ENCODE peak calls at places on chromosome 2, in five cellular contexts. V is sigmoid colon; E is stomach; G is CD4-positive, alpha-beta memory T cell; F is AG04450. P is an unnamed sample.

GRCh38 chr2:71122917-71123316 is 7.1 kb downstream of the MCEE start:
- DNase-seq in V (no peak), E (no peak), G (no peak), F (no peak), P (no peak)

GRCh38 chr2:27980242-27980641 is 89.7 kb downstream of the BABAM2 start:
- DNase-seq in V (no peak), E (no peak), G (no peak), F (no peak), P (no peak)

GRCh38 chr2:241272722-241273551 is 42.5 kb downstream of the HDLBP start:
- DNase-seq in V (peak; percentile 92), E (peak; percentile 74), G (peak; percentile 34), F (peak; percentile 20), P (peak; percentile 79)

GRCh38 chr2:96305979-96306308 is 598 bp upstream of the SNRNP200 start:
- DNase-seq in V (no peak), E (no peak), G (no peak), F (no peak), P (no peak)

GRCh38 chr2:181281206-181281832 is 175.9 kb upstream of the ITGA4 start:
- DNase-seq in V (no peak), E (no peak), G (peak; percentile 62), F (no peak), P (no peak)

GRCh38 chr2:169001116-169001815 is 29.9 kb downstream of the ABCB11 start:
- DNase-seq in V (no peak), E (no peak), G (no peak), F (no peak), P (no peak)

GRCh38 chr2:151716721-151717120 is 17.6 kb downstream of the NEB start:
- DNase-seq in V (no peak), E (no peak), G (no peak), F (no peak), P (no peak)

GRCh38 chr2:29920631-29921559 is 491 bp downstream of the ALK start:
- DNase-seq in V (no peak), E (no peak), G (no peak), F (no peak), P (no peak)

GRCh38 chr2:239777219-239777618 is 247.9 kb downstream of the NDUFA10 start:
- DNase-seq in V (peak; percentile 25), E (peak; percentile 17), G (no peak), F (no peak), P (no peak)

GRCh38 chr2:155223781-155224406 is 525.4 kb downstream of the KCNJ3 start:
- DNase-seq in V (no peak), E (no peak), G (no peak), F (no peak), P (no peak)

GRCh38 chr2:191245046-191245868 is at the start of gene MYO1B:
- DNase-seq in V (peak; percentile 68), E (peak; percentile 75), G (peak; percentile 39), F (peak; percentile 33), P (peak; percentile 76)

GRCh38 chr2:239291505-239292350 is 109.1 kb downstream of the HDAC4 start:
- DNase-seq in V (peak; percentile 61), E (no peak), G (no peak), F (no peak), P (peak; percentile 41)

GRCh38 chr2:240913810-240914644 is 7.9 kb downstream of the CROCC2 start:
- DNase-seq in V (peak; percentile 76), E (peak; percentile 70), G (peak; percentile 50), F (no peak), P (peak; percentile 75)

GRCh38 chr2:26333286-26333685 is 12.7 kb upstream of the SELENOI start:
- DNase-seq in V (no peak), E (no peak), G (no peak), F (no peak), P (no peak)

GRCh38 chr2:5203356-5203755 is 488.8 kb upstream of the SOX11 start:
- DNase-seq in V (no peak), E (no peak), G (no peak), F (no peak), P (no peak)

GRCh38 chr2:73418343-73418742 is 32.7 kb downstream of the ALMS1 start:
- DNase-seq in V (peak; percentile 88), E (peak; percentile 29), G (no peak), F (peak; percentile 65), P (peak; percentile 52)

GRCh38 chr2:72988726-72989273 is 71.5 kb downstream of the EMX1 start:
- DNase-seq in V (peak; percentile 52), E (no peak), G (no peak), F (no peak), P (peak; percentile 32)

GRCh38 chr2:24672589-24672988 is 120.6 kb downstream of the PTRHD1 start:
- DNase-seq in V (no peak), E (no peak), G (no peak), F (no peak), P (no peak)

GRCh38 chr2:105287692-105288091 is 41.8 kb downstream of the TGFBRAP1 start:
- DNase-seq in V (no peak), E (peak; percentile 61), G (peak; percentile 6), F (no peak), P (peak; percentile 62)

GRCh38 chr2:189569295-189569925 is 11.2 kb downstream of the SLC40A1 start:
- DNase-seq in V (no peak), E (no peak), G (no peak), F (no peak), P (no peak)

GRCh38 chr2:17587469-17587868 is 47.0 kb downstream of the VSNL1 start:
- DNase-seq in V (no peak), E (no peak), G (no peak), F (no peak), P (no peak)

GRCh38 chr2:46512185-46512584 is 32.8 kb downstream of the TMEM247 start:
- DNase-seq in V (no peak), E (no peak), G (no peak), F (no peak), P (no peak)

GRCh38 chr2:54287532-54287931 is 31.5 kb upstream of the TSPYL6 start:
- DNase-seq in V (peak; percentile 72), E (no peak), G (no peak), F (no peak), P (no peak)

GRCh38 chr2:62038980-62039771 is 133.7 kb downstream of the COMMD1 start:
- DNase-seq in V (no peak), E (no peak), G (no peak), F (no peak), P (no peak)

GRCh38 chr2:11530864-11531451 is 2.9 kb upstream of the GREB1 start:
- DNase-seq in V (no peak), E (no peak), G (no peak), F (no peak), P (no peak)

GRCh38 chr2:235999011-235999410 is 169.2 kb downstream of the GBX2 start:
- DNase-seq in V (no peak), E (no peak), G (no peak), F (no peak), P (no peak)

GRCh38 chr2:86150502-86150901 is 44.5 kb downstream of the PTCD3 start:
- DNase-seq in V (no peak), E (no peak), G (no peak), F (no peak), P (no peak)

GRCh38 chr2:794554-795244 is 117.5 kb upstream of the TMEM18 start:
- DNase-seq in V (no peak), E (no peak), G (no peak), F (no peak), P (no peak)

GRCh38 chr2:37869756-37870155 is 55.3 kb upstream of the RMDN2 start:
- DNase-seq in V (no peak), E (no peak), G (no peak), F (no peak), P (no peak)

GRCh38 chr2:10868021-10868420 is 43.7 kb upstream of the KCNF1 start:
- DNase-seq in V (no peak), E (no peak), G (no peak), F (no peak), P (no peak)

DNA sequence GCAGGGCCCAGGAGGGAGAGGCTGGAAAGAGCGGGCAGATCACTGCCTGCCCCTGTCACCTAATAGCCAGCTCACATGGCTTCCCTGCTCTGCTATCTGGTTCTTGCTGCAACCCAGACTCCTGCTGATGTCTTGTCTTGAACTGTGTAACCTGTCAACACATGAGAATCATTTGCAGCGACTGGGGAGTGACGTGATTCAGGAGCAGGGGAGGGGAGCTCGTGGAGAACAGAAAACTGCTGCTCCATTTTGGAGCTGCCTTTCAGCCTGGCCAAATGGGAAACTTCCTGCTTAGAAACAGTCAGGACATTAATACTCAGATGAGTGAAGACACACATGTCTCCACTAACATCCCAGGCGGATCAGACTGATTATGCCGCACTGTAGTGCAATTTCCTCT is 38.1 kb downstream of the RPL37A start:
- DNase-seq in V (no peak), E (no peak), G (no peak), F (no peak), P (no peak)
- H3K27ac ChIP-seq in V (peak overlapping the region; percentile 87), E (no peak overlapping the region), G (no peak overlapping the region), F (peak overlapping the region; percentile 65), P (no peak overlapping the region)

DNA sequence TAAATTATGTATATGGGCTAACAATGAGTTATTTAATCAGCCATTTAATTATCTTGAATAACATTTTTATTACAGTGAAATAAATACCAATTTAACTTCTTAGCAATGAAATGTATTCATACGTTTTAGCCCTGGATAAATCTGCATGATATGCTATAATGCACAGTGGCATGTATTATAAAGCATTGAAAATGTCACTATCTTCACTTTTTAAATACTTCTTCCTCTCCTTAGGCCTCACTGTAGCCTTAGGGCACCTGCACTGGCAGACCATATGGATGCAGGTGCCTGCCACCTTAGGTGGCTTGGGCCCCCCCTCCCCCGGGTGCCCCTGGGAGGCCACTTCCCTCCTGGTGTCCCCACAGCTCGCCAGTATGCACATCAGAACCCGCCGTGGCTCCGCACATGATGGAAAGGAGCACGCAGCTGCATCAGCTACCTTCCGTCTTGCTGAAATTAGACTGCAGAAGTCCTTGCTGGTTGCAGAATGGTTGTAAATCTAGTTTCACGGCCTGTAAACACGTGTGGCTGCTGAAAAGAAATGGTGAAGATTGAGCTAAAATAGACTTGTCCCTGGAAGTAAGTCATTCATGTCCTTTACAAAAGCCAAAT is 56.7 kb downstream of the ADI1 start:
- DNase-seq in V (peak; percentile 43), E (no peak), G (no peak), F (no peak), P (no peak)
- H3K27ac ChIP-seq in V (no peak overlapping the region), E (no peak overlapping the region), G (no peak overlapping the region), F (no peak overlapping the region), P (no peak overlapping the region)

GRCh38 chr2:219570924-219571310 is 422 bp downstream of the OBSL1 start:
- DNase-seq in V (no peak), E (no peak), G (no peak), F (no peak), P (no peak)
- H3K27ac ChIP-seq in V (peak overlapping the region; percentile 88), E (peak overlapping the region; percentile 80), G (no peak overlapping the region), F (no peak overlapping the region), P (peak overlapping the region; percentile 75)

DNA sequence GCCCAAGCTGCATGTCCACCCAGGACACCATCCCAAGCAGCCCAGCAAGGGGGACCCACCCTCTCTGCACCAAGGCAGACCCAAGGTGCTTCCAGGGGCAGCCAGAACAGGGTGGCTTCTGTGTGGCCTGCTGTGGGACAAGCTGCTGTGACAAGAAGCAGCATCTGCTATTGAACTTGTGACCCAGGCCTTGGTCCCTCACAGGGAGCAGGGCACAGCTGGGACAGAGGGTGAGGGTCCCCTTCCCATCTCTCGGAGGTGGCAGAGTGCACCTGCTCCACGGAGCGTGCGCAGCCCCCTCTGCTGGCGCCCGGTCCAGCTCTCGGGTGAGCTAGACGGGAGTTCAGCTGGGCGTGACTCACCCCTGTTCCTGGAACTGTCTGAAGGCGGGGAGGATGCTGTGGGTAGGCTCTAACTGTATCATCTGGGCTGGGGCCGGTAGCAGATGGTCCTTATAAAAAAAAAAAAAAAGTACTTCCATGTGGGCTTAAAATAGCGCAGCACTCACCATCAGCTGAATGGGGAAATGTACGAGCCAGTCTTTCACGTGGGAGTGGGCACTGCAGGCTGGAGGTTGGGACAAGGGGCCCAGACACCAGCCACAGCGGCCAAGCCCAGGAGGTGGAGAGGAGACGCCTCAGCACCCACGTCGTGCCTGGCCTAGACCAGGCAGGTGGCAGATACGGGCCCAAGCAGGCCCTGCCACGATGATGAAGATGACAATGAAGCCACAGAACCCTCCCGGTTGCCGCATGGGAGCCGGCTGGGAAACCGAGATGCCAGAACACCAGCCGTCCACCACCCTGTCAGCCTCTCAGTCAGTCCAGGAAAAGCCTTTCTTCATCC is 136.8 kb upstream of the ID2 start:
- DNase-seq in V (peak; percentile 89), E (peak; percentile 61), G (peak; percentile 61), F (peak; percentile 79), P (peak; percentile 78)
- H3K27ac ChIP-seq in V (no peak overlapping the region), E (peak overlapping the region; percentile 45), G (peak overlapping the region; percentile 69), F (peak overlapping the region; percentile 61), P (peak overlapping the region; percentile 78)

P was measured in Peyer's patch.